ENCODE peak calls at places on chromosomes 7 and 10, in six cellular contexts. H is GM12864, M is epithelial cell of esophagus, A is osteocyte, S is anterior cingulate cortex, X is cardiac septum. D is an unnamed sample.

GRCh38 chr10:17174626-17175025 is 26.8 kb downstream of the TRDMT1 start:
- DNase-seq in M (no peak), S (no peak), H (no peak), X (no peak), A (no peak), D (no peak)

GRCh38 chr7:410395-410910 is 109.2 kb downstream of the PDGFA start:
- DNase-seq in X (no peak), S (no peak), H (no peak), M (no peak), A (no peak), D (no peak)

GRCh38 chr10:29254123-29255046 is 34.5 kb upstream of the LYZL1 start:
- DNase-seq in X (no peak), M (no peak), H (no peak), S (no peak), A (no peak), D (no peak)

GRCh38 chr10:77505431-77506334 is 131.9 kb downstream of the KCNMA1 start:
- DNase-seq in M (peak), A (no peak), S (no peak), H (no peak), X (peak), D (no peak)

GRCh38 chr10:129677377-129677927 is 210.4 kb downstream of the MGMT start:
- DNase-seq in M (no peak), X (no peak), H (no peak), S (no peak), A (no peak), D (no peak)

GRCh38 chr7:155214328-155214986 is 83.2 kb upstream of the INSIG1 start:
- DNase-seq in H (no peak), X (peak), M (peak), S (no peak), A (no peak), D (no peak)

GRCh38 chr7:150989456-150989855 is 1.4 kb upstream of the NOS3 start:
- DNase-seq in S (no peak), X (no peak), A (no peak), H (no peak), M (no peak), D (no peak)

GRCh38 chr7:341841-342638 is 52.1 kb downstream of the FOXL3 start:
- DNase-seq in H (no peak), S (no peak), A (no peak), M (no peak), X (no peak), D (no peak)

GRCh38 chr10:44045020-44045419 is 339.9 kb downstream of the CXCL12 start:
- DNase-seq in A (no peak), M (no peak), H (no peak), S (no peak), X (no peak), D (no peak)

GRCh38 chr10:71771821-71772617 is 1.3 kb downstream of the VSIR start:
- DNase-seq in A (no peak), H (no peak), M (peak), X (peak), S (no peak), D (no peak)

GRCh38 chr7:80957226-80957625 is 38.4 kb upstream of the SEMA3C start:
- DNase-seq in S (no peak), X (no peak), H (no peak), M (no peak), A (no peak), D (no peak)

D was measured in GM12878.